ENCODE peak calls at places on chromosome 19, in nine cellular contexts. E, M, H, S, N, W, R, I and C are unnamed samples.

GRCh38 chr19:571127-571974 is 1.0 kb upstream of the BSG start:
- DNase-seq in W (no peak), H (no peak), N (peak; percentile 59), I (peak; percentile 68), R (peak; percentile 59), S (peak; percentile 61), M (peak; percentile 71), E (peak; percentile 81), C (peak; percentile 74)

GRCh38 chr19:18049390-18049789 is 37.3 kb downstream of the IL12RB1 start:
- DNase-seq in R (peak; percentile 64), I (no peak), E (peak; percentile 96), W (no peak), M (no peak), N (no peak), S (peak; percentile 63), H (no peak), C (peak; percentile 37)

GRCh38 chr19:9836021-9836420 is 903 bp downstream of the PIN1 start:
- DNase-seq in W (no peak), S (peak; percentile 86), I (no peak), N (no peak), R (peak; percentile 80), E (no peak), H (no peak), M (no peak), C (no peak)

GRCh38 chr19:50328257-50329145 is 676 bp downstream of the KCNC3 start:
- DNase-seq in I (peak; percentile 67), R (peak; percentile 27), W (no peak), E (peak; percentile 83), H (no peak), S (peak; percentile 55), N (peak; percentile 47), M (peak; percentile 66), C (peak; percentile 57)

GRCh38 chr19:17402982-17403855 is 2.2 kb downstream of the BST2 start:
- DNase-seq in E (no peak), W (no peak), S (peak; percentile 49), R (no peak), H (no peak), N (no peak), I (peak; percentile 67), M (peak; percentile 84), C (peak; percentile 32)

GRCh38 chr19:46426506-46427162 is 2.1 kb downstream of the PNMA8C start:
- DNase-seq in H (no peak), R (peak; percentile 85), S (peak; percentile 89), I (peak; percentile 66), M (no peak), E (no peak), W (no peak), N (peak; percentile 86), C (peak; percentile 77)

GRCh38 chr19:55369651-55370304 is 485 bp downstream of the IL11 start:
- DNase-seq in N (peak; percentile 30), W (no peak), R (peak; percentile 91), M (peak; percentile 84), E (no peak), S (peak; percentile 95), H (peak; percentile 50), I (peak; percentile 60), C (peak; percentile 83)

GRCh38 chr19:10431254-10431942 is 11.1 kb downstream of the PDE4A start:
- DNase-seq in H (no peak), S (peak; percentile 47), M (peak; percentile 75), I (peak; percentile 56), N (no peak), W (no peak), R (peak; percentile 37), E (no peak), C (peak; percentile 53)

GRCh38 chr19:57888494-57889231 is at the start of gene ZNF814:
- DNase-seq in H (peak; percentile 74), E (peak; percentile 92), W (peak; percentile 57), N (no peak), M (peak; percentile 69), R (peak; percentile 91), I (peak; percentile 87), S (peak; percentile 89), C (peak; percentile 47)

GRCh38 chr19:44725251-44725650 is 23.3 kb upstream of the BCL3 start:
- DNase-seq in I (no peak), E (no peak), H (no peak), N (no peak), R (no peak), M (no peak), W (no peak), S (no peak), C (no peak)

GRCh38 chr19:11496391-11497163 is 9.1 kb downstream of the ZNF653 start:
- DNase-seq in N (peak; percentile 37), I (peak; percentile 77), E (peak; percentile 93), W (no peak), H (peak; percentile 63), R (peak; percentile 89), S (peak; percentile 91), M (peak; percentile 76), C (peak; percentile 93)

GRCh38 chr19:43847884-43848283 is 20.8 kb downstream of the ZNF283 start:
- DNase-seq in E (no peak), W (no peak), N (no peak), M (no peak), R (no peak), S (no peak), H (no peak), I (no peak), C (no peak)

GRCh38 chr19:37855098-37855497 is 51.3 kb downstream of the WDR87 start:
- DNase-seq in E (no peak), M (no peak), N (no peak), S (peak; percentile 4), I (peak; percentile 36), R (peak; percentile 68), H (peak; percentile 45), W (no peak), C (no peak)

GRCh38 chr19:35223856-35224505 is 4.6 kb downstream of the FAM187B start:
- DNase-seq in E (peak; percentile 41), N (no peak), W (no peak), R (peak; percentile 84), H (peak; percentile 14), I (no peak), S (peak; percentile 84), M (no peak), C (no peak)

GRCh38 chr19:41031926-41032325 is 40.8 kb downstream of the CYP2B6 start:
- DNase-seq in S (peak; percentile 15), N (no peak), I (no peak), R (no peak), M (no peak), H (peak; percentile 29), E (no peak), W (no peak), C (no peak)

GRCh38 chr19:7200739-7201138 is 93.5 kb downstream of the INSR start:
- DNase-seq in W (no peak), R (no peak), H (no peak), S (no peak), N (no peak), I (no peak), M (no peak), E (no peak), C (no peak)

GRCh38 chr19:55550321-55550650 is 4.9 kb upstream of the SBK3 start:
- DNase-seq in R (no peak), I (no peak), S (no peak), W (no peak), H (no peak), E (no peak), N (no peak), M (no peak), C (no peak)